ENCODE peak calls at places on chromosomes 5 and 9, in five cellular contexts. R is caudate nucleus, T is amygdala, N is NCI-H446 treated with DMSO at 0.1 percent for 48 hours, B is NCI-H510A treated with DMSO at 0.1 percent for 48 hours. Z is an unnamed sample.

GRCh38 chr5:93941897-93942296 is 200.5 kb upstream of the POU5F2 start:
- DNase-seq in T (no peak), B (peak), N (no peak), R (no peak), Z (no peak)

GRCh38 chr5:55626805-55627204 is 85.3 kb downstream of the SLC38A9 start:
- DNase-seq in T (no peak), N (no peak), B (no peak), R (no peak), Z (no peak)

GRCh38 chr9:129840024-129840423 is 4.8 kb downstream of the USP20 start:
- DNase-seq in R (no peak), T (no peak), N (no peak), B (peak), Z (no peak)

GRCh38 chr5:138945421-138946240 is 70.5 kb upstream of the LRRTM2 start:
- DNase-seq in N (peak), B (no peak), T (no peak), R (no peak), Z (no peak)

GRCh38 chr9:92414566-92414965 is 9.7 kb downstream of the OMD start:
- DNase-seq in R (no peak), T (no peak), B (no peak), N (no peak), Z (no peak)

GRCh38 chr5:74166064-74166463 is 474.5 kb downstream of the ENC1 start:
- DNase-seq in T (no peak), R (no peak), B (no peak), N (no peak), Z (no peak)

GRCh38 chr5:139294372-139295165 is 1.0 kb downstream of the MATR3 start:
- DNase-seq in N (no peak), B (peak), R (peak), T (peak), Z (peak)

GRCh38 chr5:124645396-124645795 is 101.0 kb downstream of the ZNF608 start:
- DNase-seq in T (no peak), R (no peak), B (no peak), N (no peak), Z (no peak)

GRCh38 chr5:82348749-82349148 is 70.6 kb upstream of the RPS23 start:
- DNase-seq in B (no peak), R (no peak), T (no peak), N (no peak), Z (no peak)

GRCh38 chr5:36389245-36389644 is 87.5 kb upstream of the RANBP3L start:
- DNase-seq in T (peak), R (no peak), N (no peak), B (no peak), Z (no peak)

GRCh38 chr9:87685871-87686519 is 39.9 kb upstream of the CTSL start:
- DNase-seq in T (no peak), R (peak), B (no peak), N (no peak), Z (no peak)

GRCh38 chr5:110441035-110441434 is 285.4 kb downstream of the TMEM232 start:
- DNase-seq in R (no peak), T (no peak), N (peak), B (no peak), Z (no peak)

GRCh38 chr9:86082870-86083269 is 16.5 kb downstream of the GOLM1 start:
- DNase-seq in B (no peak), N (peak), R (no peak), T (no peak), Z (no peak)

Z was measured in nucleus accumbens.